ENCODE peak calls at places on chromosomes 11 and 22, in four cellular contexts. D is fibroblast of pulmonary artery; Q is CD4-positive, alpha-beta memory T cell; O is iPS-NIHi11. K is an unnamed sample.

GRCh38 chr11:76748931-76749330 is 34.2 kb upstream of the TSKU start:
- DNase-seq in Q (no peak), D (no peak), O (no peak), K (no peak)

GRCh38 chr11:120702656-120703055 is 191.1 kb downstream of the GRIK4 start:
- DNase-seq in O (no peak), D (no peak), Q (no peak), K (peak)

GRCh38 chr11:83982825-83983224 is 696.7 kb upstream of the CCDC90B start:
- DNase-seq in Q (no peak), O (no peak), D (no peak), K (no peak)

GRCh38 chr11:5624489-5625278 is at the start of gene TRIM34:
- DNase-seq in Q (peak), O (peak), D (peak), K (peak)

GRCh38 chr11:37104380-37104779 is 506.3 kb upstream of the RAG2 start:
- DNase-seq in O (no peak), Q (no peak), D (no peak), K (no peak)

GRCh38 chr11:87263979-87264378 is 226.2 kb downstream of the TMEM135 start:
- DNase-seq in Q (no peak), D (no peak), O (no peak), K (no peak)

GRCh38 chr11:130070829-130071205 is 1.1 kb downstream of the APLP2 start:
- DNase-seq in Q (no peak), O (peak), D (peak), K (peak)

GRCh38 chr11:6259638-6260019 is at the start of gene CCKBR:
- DNase-seq in O (peak), D (no peak), Q (peak), K (no peak)

GRCh38 chr22:26610072-26610958 is 7.5 kb downstream of the CRYBB1 start:
- DNase-seq in O (no peak), D (peak), Q (peak), K (peak)

GRCh38 chr11:77783023-77783422 is 37.5 kb downstream of the RSF1 start:
- DNase-seq in Q (no peak), O (no peak), D (no peak), K (no peak)

GRCh38 chr11:116792144-116792868 is 627 bp upstream of the APOA5 start:
- DNase-seq in O (no peak), D (no peak), Q (no peak), K (no peak)

GRCh38 chr22:44735518-44736428 is 16.6 kb upstream of the ARHGAP8 start:
- DNase-seq in Q (peak), O (peak), D (peak), K (peak)

GRCh38 chr22:36252754-36253522 is at the start of gene APOL1:
- DNase-seq in D (peak), Q (peak), O (no peak), K (peak)

GRCh38 chr22:36430863-36431262 is 43.1 kb upstream of the MYH9 start:
- DNase-seq in O (no peak), D (no peak), Q (no peak), K (no peak)

GRCh38 chr11:130609121-130610035 is 160.9 kb downstream of the ADAMTS15 start:
- DNase-seq in O (peak), Q (no peak), D (peak), K (no peak)

GRCh38 chr11:124897681-124898680 is at the start of gene ROBO4:
- DNase-seq in O (no peak), D (peak), Q (no peak), K (no peak)

GRCh38 chr11:121575250-121575962 is 122.6 kb upstream of the SORL1-AS1 start:
- DNase-seq in D (peak), O (no peak), Q (no peak), K (no peak)

K was measured in OCI-M1.